ENCODE peak calls at places on chromosomes 6 and 20, in four cellular contexts. L, K, B and C are unnamed samples.

GRCh38 chr20:45445805-45446562 is 23.6 kb upstream of the WFDC2 start:
- DNase-seq in L (no peak), K (peak), B (no peak), C (peak)

GRCh38 chr6:36147294-36147693 is 17.0 kb downstream of the MAPK13 start:
- DNase-seq in L (no peak), K (no peak), B (no peak), C (no peak)

GRCh38 chr20:31472395-31473330 is 2.3 kb downstream of the DEFB124 start:
- DNase-seq in L (no peak), K (peak), B (no peak), C (no peak)

GRCh38 chr6:28258877-28259777 is at the start of gene NKAPL:
- DNase-seq in L (no peak), K (no peak), B (no peak), C (no peak)

GRCh38 chr6:39493174-39493573 is 170.7 kb upstream of the KCNK16 start:
- DNase-seq in L (no peak), K (peak), B (no peak), C (peak)

GRCh38 chr20:58482416-58482815 is 32.8 kb downstream of the APCDD1L start:
- DNase-seq in L (no peak), K (peak), B (no peak), C (no peak)

GRCh38 chr6:424741-425417 is 33.3 kb downstream of the IRF4 start:
- DNase-seq in L (no peak), K (no peak), B (no peak), C (no peak)

GRCh38 chr6:4809999-4810918 is 34.1 kb downstream of the CDYL start:
- DNase-seq in L (no peak), K (peak), B (no peak), C (peak)

GRCh38 chr6:41780623-41781301 is at the start of gene PRICKLE4:
- DNase-seq in L (no peak), K (peak), B (peak), C (peak)